ENCODE peak calls at places on chromosomes 16 and 17, in seven cellular contexts. G is HCT116, U is HepG2, D is K562, H is SK-N-SH, W is H1, J is GM12878. R is an unnamed sample.

GRCh38 chr16:12176051-12176450 is 199.5 kb downstream of the SNX29 start:
- DNase-seq in D (no peak), H (no peak), W (no peak), U (no peak), G (no peak), J (no peak), R (no peak)

GRCh38 chr17:36152639-36153120 is 23.8 kb downstream of the TBC1D3B start:
- DNase-seq in D (no peak), H (no peak), J (no peak), G (no peak), U (no peak), W (no peak), R (no peak)

GRCh38 chr17:79918581-79919163 is 79.4 kb upstream of the CBX4 start:
- DNase-seq in W (no peak), G (no peak), J (no peak), H (no peak), D (no peak), U (no peak), R (no peak)

GRCh38 chr17:3647769-3648540 is 11.4 kb downstream of the CTNS start:
- DNase-seq in G (peak; percentile 7), W (no peak), D (no peak), H (peak; percentile 71), U (peak; percentile 52), J (no peak), R (no peak)

GRCh38 chr17:33674685-33675084 is 381.6 kb upstream of the ASIC2 start:
- DNase-seq in J (peak; percentile 19), G (peak; percentile 1), U (peak; percentile 41), D (peak; percentile 82), W (peak; percentile 17), H (peak; percentile 62), R (peak; percentile 51)

GRCh38 chr16:69100046-69100765 is 5.2 kb upstream of the HAS3 start:
- DNase-seq in G (no peak), H (peak; percentile 77), U (no peak), J (no peak), W (no peak), D (no peak), R (no peak)

GRCh38 chr16:27999687-28000086 is 63.8 kb downstream of the GSG1L start:
- DNase-seq in J (no peak), U (no peak), G (no peak), W (no peak), D (peak; percentile 38), H (no peak), R (no peak)

GRCh38 chr17:44198721-44199552 is 747 bp downstream of the ATXN7L3 start:
- DNase-seq in G (no peak), D (peak; percentile 92), U (no peak), H (peak; percentile 97), J (no peak), W (no peak), R (no peak)

GRCh38 chr17:71530227-71530626 is 590.6 kb upstream of the SOX9 start:
- DNase-seq in J (no peak), H (no peak), D (no peak), G (no peak), U (no peak), W (no peak), R (no peak)

GRCh38 chr17:15121426-15121825 is 143.7 kb downstream of the PMP22 start:
- DNase-seq in H (no peak), J (no peak), G (no peak), W (no peak), D (no peak), U (no peak), R (no peak)

GRCh38 chr16:74700206-74701040 is at the start of gene MLKL:
- DNase-seq in G (peak; percentile 31), U (peak; percentile 62), J (peak; percentile 11), H (peak; percentile 66), D (peak; percentile 43), W (no peak), R (no peak)

GRCh38 chr16:51133691-51134090 is 17.4 kb downstream of the SALL1 start:
- DNase-seq in G (no peak), W (no peak), D (no peak), U (no peak), J (no peak), H (no peak), R (no peak)

GRCh38 chr17:35486920-35487727 is 38.6 kb upstream of the SLFN13 start:
- DNase-seq in J (peak; percentile 23), G (no peak), H (no peak), U (no peak), W (no peak), D (no peak), R (no peak)

GRCh38 chr17:43543771-43544575 is 2.2 kb downstream of the ETV4 start:
- DNase-seq in G (no peak), W (no peak), D (peak; percentile 34), H (no peak), U (peak; percentile 47), J (no peak), R (peak; percentile 69)

GRCh38 chr16:22191966-22192260 is 14.2 kb upstream of the EEF2K start:
- DNase-seq in J (no peak), G (no peak), D (no peak), H (no peak), U (peak; percentile 70), W (no peak), R (no peak)

GRCh38 chr16:35305476-35305875 is 1846.1 kb downstream of the TP53TG3F start:
- DNase-seq in W (no peak), U (no peak), D (no peak), H (no peak), J (no peak), G (no peak), R (no peak)

GRCh38 chr17:79619636-79620206 is 8.9 kb upstream of the RBFOX3 start:
- DNase-seq in W (no peak), G (no peak), J (no peak), H (peak; percentile 29), U (no peak), D (no peak), R (no peak)

GRCh38 chr16:10888320-10888937 is 11.4 kb downstream of the CIITA start:
- DNase-seq in D (no peak), J (no peak), W (no peak), H (no peak), G (no peak), U (no peak), R (no peak)

GRCh38 chr17:67434061-67434525 is 57.0 kb downstream of the PITPNC1 start:
- DNase-seq in J (no peak), W (no peak), D (no peak), U (no peak), G (no peak), H (no peak), R (no peak)

GRCh38 chr16:29290631-29291247 is 115.8 kb downstream of the NPIPB11 start:
- DNase-seq in W (peak; percentile 49), U (peak; percentile 80), D (peak; percentile 92), J (peak; percentile 44), G (peak; percentile 81), H (no peak), R (peak; percentile 52)

GRCh38 chr16:9159839-9160550 is 68.6 kb downstream of the HAPSTR1 start:
- DNase-seq in D (peak; percentile 66), G (peak; percentile 75), H (peak; percentile 80), J (peak; percentile 4), W (peak; percentile 83), U (peak; percentile 67), R (peak; percentile 82)

GRCh38 chr16:90047714-90048346 is 28.6 kb upstream of the DBNDD1 start:
- DNase-seq in H (peak; percentile 94), G (no peak), W (no peak), D (peak; percentile 86), J (no peak), U (no peak), R (no peak)

GRCh38 chr17:83152745-83153611 is 73.6 kb downstream of the METRNL start:
- DNase-seq in U (no peak), H (peak; percentile 34), J (no peak), G (no peak), W (no peak), D (no peak), R (no peak)
- H3K9ac ChIP-seq in U (peak overlapping the region; percentile 67), H (no peak overlapping the region), J (no peak overlapping the region), G (no peak overlapping the region), W (no peak overlapping the region), D (no peak overlapping the region), R (no peak overlapping the region)

DNA sequence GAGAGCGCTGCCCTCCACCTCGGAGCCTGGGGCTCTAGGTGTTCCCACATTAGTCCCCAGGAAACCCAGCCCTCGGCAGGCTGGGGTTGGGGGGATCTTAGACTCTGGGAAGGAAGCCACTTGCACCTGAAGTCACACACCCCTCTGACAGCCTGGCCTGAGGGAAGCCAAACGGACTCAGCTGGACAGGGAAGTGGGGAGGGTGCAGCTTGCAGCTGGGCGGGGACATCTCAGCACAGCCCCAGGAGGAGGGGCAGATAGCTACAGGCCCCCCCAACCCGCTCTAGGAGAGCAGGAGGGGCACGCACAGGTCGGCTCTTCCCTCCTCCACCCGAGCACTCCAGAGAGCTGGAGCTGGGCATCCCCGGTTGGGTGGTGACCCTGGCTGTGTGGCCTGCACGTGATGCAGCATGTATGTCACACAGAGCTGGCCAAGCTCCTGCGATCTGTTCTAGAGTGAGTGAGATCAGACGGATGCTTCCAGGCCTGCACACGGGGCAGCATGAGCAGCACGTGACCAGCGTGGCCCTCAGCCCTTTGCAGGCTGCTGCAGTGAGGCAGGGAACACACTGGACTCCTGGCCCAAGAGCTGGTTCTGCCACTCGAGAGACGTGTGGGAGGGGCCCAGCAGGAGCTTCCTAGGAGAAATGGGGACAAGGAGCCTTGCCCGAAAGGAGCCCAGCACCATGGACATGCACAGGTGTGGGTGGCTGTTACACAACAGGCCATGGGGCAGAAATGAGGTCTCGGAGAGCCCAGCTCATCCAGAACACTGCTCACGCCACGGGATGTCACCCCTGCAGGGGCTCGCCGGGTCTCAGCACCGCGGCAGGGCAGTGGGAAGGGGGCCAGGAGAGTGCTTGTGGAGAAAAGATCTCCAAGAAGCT is 15.4 kb downstream of the KIFC3 start:
- DNase-seq in U (no peak), H (no peak), G (no peak), W (no peak), D (no peak), J (no peak), R (no peak)
- H3K36me3 ChIP-seq in U (peaks cover 49% of the 10 kb centered on the region), H (peaks cover 15% of the 10 kb centered on the region), G (peaks cover 2% of the 10 kb centered on the region), W (no peaks in the 10 kb centered on the region), D (peaks cover 72% of the 10 kb centered on the region), J (no peaks in the 10 kb centered on the region), R (peaks cover 64% of the 10 kb centered on the region)

GRCh38 chr17:17809527-17810373 is 27.0 kb downstream of the SREBF1 start:
- DNase-seq in W (peak; percentile 50), D (peak; percentile 22), J (no peak), G (no peak), H (peak; percentile 77), U (no peak), R (no peak)
- TF ChIP-seq YY1 in W (peak; percentile 36), D (no peak), J (no peak), G (no peak), H (no peak), U (no peak), R (no peak)

DNA sequence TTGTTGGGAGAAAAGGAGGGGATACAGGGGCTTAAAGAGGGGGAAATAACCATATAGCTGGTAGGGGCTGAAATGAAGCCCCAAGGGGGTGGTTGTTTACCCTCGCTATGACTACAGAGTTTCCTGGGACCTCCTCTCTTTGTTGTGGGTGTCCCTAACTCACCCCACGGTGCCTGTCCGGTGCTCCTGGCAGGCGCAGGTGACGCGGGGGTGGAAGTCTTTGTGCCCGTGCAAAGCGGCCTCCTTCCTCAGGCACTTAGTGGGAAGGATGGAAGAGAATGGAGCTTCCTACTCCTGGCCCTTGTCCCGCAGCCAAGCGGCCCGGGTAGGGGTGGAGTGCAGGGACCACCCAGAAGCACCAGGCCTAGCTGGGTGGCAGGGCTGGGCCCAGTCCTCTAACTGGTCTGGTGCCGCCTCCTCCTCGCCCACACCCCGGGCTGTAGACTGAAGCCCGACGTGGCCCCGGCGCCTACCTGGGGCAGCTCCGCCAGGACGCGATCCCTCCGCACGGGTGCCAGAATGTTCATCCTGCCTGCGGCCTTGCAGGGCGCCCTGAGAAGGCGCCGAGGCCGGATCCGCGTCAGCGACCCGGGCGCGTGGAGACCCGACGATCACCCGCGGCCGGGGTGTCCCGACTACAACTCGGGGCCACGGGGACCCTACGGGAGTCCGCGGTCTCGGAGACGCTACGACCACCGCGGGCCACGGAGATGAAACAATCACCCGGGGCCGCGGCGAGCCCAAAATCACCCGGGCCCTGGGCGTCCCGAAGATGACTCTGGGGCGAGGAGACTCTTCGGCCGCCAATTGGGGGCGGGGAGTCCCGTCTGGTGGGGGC is 709 bp downstream of the RAB34 start:
- DNase-seq in G (no peak), U (no peak), J (no peak), D (no peak), H (no peak), W (no peak), R (no peak)
- H3K9ac ChIP-seq in G (no peak overlapping the region), U (no peak overlapping the region), J (peak overlapping the region; percentile 64), D (no peak overlapping the region), H (no peak overlapping the region), W (peak overlapping the region; percentile 84), R (peak overlapping the region; percentile 88)